ENCODE peak calls at places on chromosomes 4 and X, in five cellular contexts. One of them, this sample, is unnamed.

GRCh38 chrX:136028383-136028984 is 43.2 kb downstream of the SLC9A6 start:
- DNase-seq in AG09309: peak
- DNase-seq in BJ: no peak
- DNase-seq in CD8-positive, alpha-beta T cell: no peak
- DNase-seq in upper lobe of right lung: no peak
- DNase-seq in this sample: no peak

GRCh38 chr4:2958446-2958845 is 4.8 kb downstream of the NOP14 start:
- DNase-seq in BJ: no peak
- DNase-seq in upper lobe of right lung: no peak
- DNase-seq in CD8-positive, alpha-beta T cell: no peak
- DNase-seq in AG09309: no peak
- DNase-seq in this sample: no peak

GRCh38 chr4:16573744-16574143 is 324.7 kb downstream of the LDB2 start:
- DNase-seq in upper lobe of right lung: no peak
- DNase-seq in CD8-positive, alpha-beta T cell: no peak
- DNase-seq in BJ: peak
- DNase-seq in AG09309: peak
- DNase-seq in this sample: peak

GRCh38 chr4:147950840-147951239 is 219.0 kb downstream of the ARHGAP10 start:
- DNase-seq in CD8-positive, alpha-beta T cell: no peak
- DNase-seq in AG09309: no peak
- DNase-seq in upper lobe of right lung: no peak
- DNase-seq in BJ: no peak
- DNase-seq in this sample: no peak

GRCh38 chr4:115711575-115711974 is 598.2 kb upstream of the NDST4 start:
- DNase-seq in CD8-positive, alpha-beta T cell: no peak
- DNase-seq in AG09309: no peak
- DNase-seq in upper lobe of right lung: no peak
- DNase-seq in BJ: no peak
- DNase-seq in this sample: no peak

GRCh38 chrX:130778773-130779172 is 124.2 kb downstream of the ENOX2 start:
- DNase-seq in upper lobe of right lung: no peak
- DNase-seq in BJ: no peak
- DNase-seq in AG09309: no peak
- DNase-seq in CD8-positive, alpha-beta T cell: no peak
- DNase-seq in this sample: no peak

GRCh38 chr4:170497105-170497504 is 407.3 kb upstream of the AADAT start:
- DNase-seq in BJ: no peak
- DNase-seq in AG09309: no peak
- DNase-seq in upper lobe of right lung: no peak
- DNase-seq in CD8-positive, alpha-beta T cell: no peak
- DNase-seq in this sample: peak

GRCh38 chr4:76854858-76855257 is 43.1 kb downstream of the SOWAHB start:
- DNase-seq in upper lobe of right lung: no peak
- DNase-seq in CD8-positive, alpha-beta T cell: no peak
- DNase-seq in BJ: no peak
- DNase-seq in AG09309: no peak
- DNase-seq in this sample: no peak

GRCh38 chr4:186486172-186486571 is 69.2 kb downstream of the MTNR1A start:
- DNase-seq in BJ: no peak
- DNase-seq in upper lobe of right lung: no peak
- DNase-seq in AG09309: no peak
- DNase-seq in CD8-positive, alpha-beta T cell: no peak
- DNase-seq in this sample: no peak

GRCh38 chr4:147453561-147454141 is 27.2 kb upstream of the EDNRA start:
- DNase-seq in AG09309: no peak
- DNase-seq in BJ: no peak
- DNase-seq in upper lobe of right lung: no peak
- DNase-seq in CD8-positive, alpha-beta T cell: no peak
- DNase-seq in this sample: no peak

GRCh38 chrX:68632491-68632890 is 15.0 kb upstream of the STARD8 start:
- DNase-seq in CD8-positive, alpha-beta T cell: no peak
- DNase-seq in BJ: no peak
- DNase-seq in upper lobe of right lung: no peak
- DNase-seq in AG09309: no peak
- DNase-seq in this sample: no peak

GRCh38 chr4:77501851-77502250 is 103.8 kb upstream of the CXCL13 start:
- DNase-seq in BJ: no peak
- DNase-seq in CD8-positive, alpha-beta T cell: no peak
- DNase-seq in AG09309: no peak
- DNase-seq in upper lobe of right lung: no peak
- DNase-seq in this sample: no peak

GRCh38 chr4:57044996-57045395 is 65.2 kb downstream of the IGFBP7 start:
- DNase-seq in BJ: no peak
- DNase-seq in CD8-positive, alpha-beta T cell: no peak
- DNase-seq in upper lobe of right lung: no peak
- DNase-seq in AG09309: no peak
- DNase-seq in this sample: no peak

GRCh38 chr4:96260071-96260682 is 420.3 kb downstream of the PDHA2 start:
- DNase-seq in upper lobe of right lung: no peak
- DNase-seq in CD8-positive, alpha-beta T cell: no peak
- DNase-seq in BJ: no peak
- DNase-seq in AG09309: no peak
- DNase-seq in this sample: no peak

GRCh38 chr4:61068745-61069144 is 131.4 kb upstream of the ADGRL3 start:
- DNase-seq in BJ: no peak
- DNase-seq in AG09309: no peak
- DNase-seq in upper lobe of right lung: no peak
- DNase-seq in CD8-positive, alpha-beta T cell: no peak
- DNase-seq in this sample: no peak

GRCh38 chrX:103793541-103793932 is 16.9 kb downstream of the PLP1 start:
- DNase-seq in CD8-positive, alpha-beta T cell: no peak
- DNase-seq in BJ: no peak
- DNase-seq in upper lobe of right lung: no peak
- DNase-seq in AG09309: no peak
- DNase-seq in this sample: no peak

GRCh38 chrX:105664243-105664642 is 158.1 kb upstream of the NRK start:
- DNase-seq in upper lobe of right lung: no peak
- DNase-seq in AG09309: no peak
- DNase-seq in CD8-positive, alpha-beta T cell: no peak
- DNase-seq in BJ: no peak
- DNase-seq in this sample: no peak

GRCh38 chrX:17361620-17362019 is 13.4 kb upstream of the NHS start:
- DNase-seq in BJ: no peak
- DNase-seq in upper lobe of right lung: no peak
- DNase-seq in AG09309: no peak
- DNase-seq in CD8-positive, alpha-beta T cell: no peak
- DNase-seq in this sample: peak
- TF ChIP-seq CTCF in BJ: peak
- TF ChIP-seq CTCF in upper lobe of right lung: no peak
- TF ChIP-seq CTCF in AG09309: no peak
- TF ChIP-seq CTCF in CD8-positive, alpha-beta T cell: no peak
- TF ChIP-seq CTCF in this sample: no peak

DNA sequence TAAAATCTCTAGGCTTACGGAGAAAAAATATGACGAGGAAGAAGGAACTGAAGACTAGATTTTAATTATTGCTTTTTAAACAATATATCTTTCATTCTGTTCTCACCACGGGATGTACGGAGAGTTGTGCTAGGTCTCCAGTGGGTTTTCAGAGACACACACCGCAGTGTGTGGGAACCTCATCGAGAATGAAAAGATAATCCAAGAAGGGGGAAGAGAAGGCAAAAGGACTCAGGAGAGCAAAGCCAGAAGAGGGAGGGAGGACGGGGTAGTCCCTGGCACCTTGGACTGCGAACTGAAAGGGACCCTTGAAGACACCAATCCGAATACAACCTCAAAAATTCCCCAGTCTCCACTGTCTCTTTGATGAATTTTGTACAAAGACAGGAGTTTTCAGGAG is 907 bp upstream of the LEF1 start:
- DNase-seq in upper lobe of right lung: no peak
- DNase-seq in AG09309: no peak
- DNase-seq in BJ: no peak
- DNase-seq in CD8-positive, alpha-beta T cell: no peak
- DNase-seq in this sample: no peak
- TF ChIP-seq CTCF in upper lobe of right lung: no peak
- TF ChIP-seq CTCF in AG09309: no peak
- TF ChIP-seq CTCF in BJ: no peak
- TF ChIP-seq CTCF in CD8-positive, alpha-beta T cell: no peak
- TF ChIP-seq CTCF in this sample: no peak

DNA sequence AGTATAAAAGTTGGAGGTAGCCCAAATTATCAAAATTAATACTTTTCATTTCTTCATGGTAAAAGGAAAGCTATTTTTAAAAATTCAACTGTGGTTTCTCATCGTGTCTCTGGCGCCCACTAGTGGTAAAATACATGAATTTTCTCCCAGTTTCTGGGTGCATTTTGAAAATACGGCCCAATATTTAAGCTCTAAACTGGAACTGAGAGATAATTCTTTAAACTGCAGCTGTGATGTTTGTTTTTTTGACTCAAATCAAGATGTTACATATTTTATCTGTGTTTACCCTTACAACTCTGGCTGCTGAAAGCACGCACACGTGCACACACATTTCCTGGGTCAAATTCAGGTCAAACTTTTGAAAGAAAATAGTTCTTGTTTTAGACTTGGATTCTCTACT is 123.9 kb upstream of the ACSL4 start:
- DNase-seq in AG09309: no peak
- DNase-seq in BJ: no peak
- DNase-seq in upper lobe of right lung: no peak
- DNase-seq in CD8-positive, alpha-beta T cell: no peak
- DNase-seq in this sample: no peak
- TF ChIP-seq CTCF in AG09309: peak
- TF ChIP-seq CTCF in BJ: peak
- TF ChIP-seq CTCF in upper lobe of right lung: peak
- TF ChIP-seq CTCF in CD8-positive, alpha-beta T cell: peak
- TF ChIP-seq CTCF in this sample: peak

DNA sequence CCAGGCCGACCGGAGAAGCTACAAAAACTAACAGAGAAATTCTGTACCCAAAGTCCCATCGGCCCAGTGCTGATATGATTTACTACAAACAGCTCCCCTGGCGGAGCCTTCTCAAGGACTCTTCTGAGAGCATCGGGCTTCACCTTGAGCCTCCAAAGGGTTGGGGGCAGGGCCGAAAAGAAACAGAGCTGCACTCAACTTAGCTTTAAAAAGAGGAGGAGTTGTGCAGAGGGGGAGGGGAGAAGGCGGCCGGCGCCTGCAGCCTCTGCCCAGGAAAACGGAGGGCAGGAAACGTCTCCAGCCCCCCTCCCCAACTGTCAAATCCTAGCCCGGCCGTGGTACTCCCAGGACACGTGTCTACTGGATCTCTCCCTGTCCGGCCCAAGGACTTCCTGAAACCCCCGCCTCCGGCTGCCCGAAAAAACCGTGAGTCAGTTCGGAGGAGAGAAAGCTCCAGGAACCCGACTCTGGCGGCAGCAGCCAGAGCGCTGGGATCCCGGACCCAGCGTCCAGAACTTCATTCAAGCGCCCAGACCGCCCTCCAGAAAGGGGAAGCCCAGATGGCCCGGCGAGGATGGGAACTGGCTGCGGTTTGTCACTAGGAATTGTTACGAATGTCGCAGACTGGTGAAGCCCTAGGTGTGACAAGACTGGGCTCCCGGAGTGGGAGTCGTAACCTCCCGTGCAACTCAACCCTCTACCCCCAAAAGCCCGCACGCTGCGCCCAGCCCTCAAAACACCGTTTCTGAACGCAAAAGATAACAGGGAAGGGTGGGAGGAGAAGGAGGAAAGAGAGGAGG is 1.0 kb downstream of the ADAMTS3 start:
- DNase-seq in AG09309: peak
- DNase-seq in BJ: peak
- DNase-seq in upper lobe of right lung: peak
- DNase-seq in CD8-positive, alpha-beta T cell: no peak
- DNase-seq in this sample: peak
- TF ChIP-seq CTCF in AG09309: peak
- TF ChIP-seq CTCF in BJ: peak
- TF ChIP-seq CTCF in upper lobe of right lung: peak
- TF ChIP-seq CTCF in CD8-positive, alpha-beta T cell: no peak
- TF ChIP-seq CTCF in this sample: no peak

DNA sequence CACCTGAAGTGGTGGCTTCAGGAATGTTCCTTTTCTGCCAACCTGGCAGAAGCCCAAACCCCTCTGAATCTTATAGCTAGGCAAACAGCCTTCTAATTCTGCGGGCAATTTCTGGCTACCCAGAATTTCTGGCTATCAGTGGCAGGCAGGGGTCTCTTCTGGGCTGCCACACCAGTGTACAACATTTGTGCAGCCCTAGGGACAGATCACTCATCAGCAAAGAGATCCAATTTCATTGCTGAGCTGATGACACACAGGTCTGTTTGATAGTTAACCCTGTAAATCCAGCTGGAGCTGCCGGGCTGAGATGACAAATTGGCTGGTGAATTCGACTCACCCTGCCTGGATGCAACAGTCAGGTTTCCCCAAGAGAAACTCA is 2.4 kb downstream of the MID1 start:
- DNase-seq in BJ: no peak
- DNase-seq in upper lobe of right lung: no peak
- DNase-seq in CD8-positive, alpha-beta T cell: no peak
- DNase-seq in AG09309: no peak
- DNase-seq in this sample: no peak
- TF ChIP-seq CTCF in BJ: no peak
- TF ChIP-seq CTCF in upper lobe of right lung: no peak
- TF ChIP-seq CTCF in CD8-positive, alpha-beta T cell: no peak
- TF ChIP-seq CTCF in AG09309: no peak
- TF ChIP-seq CTCF in this sample: no peak

DNA sequence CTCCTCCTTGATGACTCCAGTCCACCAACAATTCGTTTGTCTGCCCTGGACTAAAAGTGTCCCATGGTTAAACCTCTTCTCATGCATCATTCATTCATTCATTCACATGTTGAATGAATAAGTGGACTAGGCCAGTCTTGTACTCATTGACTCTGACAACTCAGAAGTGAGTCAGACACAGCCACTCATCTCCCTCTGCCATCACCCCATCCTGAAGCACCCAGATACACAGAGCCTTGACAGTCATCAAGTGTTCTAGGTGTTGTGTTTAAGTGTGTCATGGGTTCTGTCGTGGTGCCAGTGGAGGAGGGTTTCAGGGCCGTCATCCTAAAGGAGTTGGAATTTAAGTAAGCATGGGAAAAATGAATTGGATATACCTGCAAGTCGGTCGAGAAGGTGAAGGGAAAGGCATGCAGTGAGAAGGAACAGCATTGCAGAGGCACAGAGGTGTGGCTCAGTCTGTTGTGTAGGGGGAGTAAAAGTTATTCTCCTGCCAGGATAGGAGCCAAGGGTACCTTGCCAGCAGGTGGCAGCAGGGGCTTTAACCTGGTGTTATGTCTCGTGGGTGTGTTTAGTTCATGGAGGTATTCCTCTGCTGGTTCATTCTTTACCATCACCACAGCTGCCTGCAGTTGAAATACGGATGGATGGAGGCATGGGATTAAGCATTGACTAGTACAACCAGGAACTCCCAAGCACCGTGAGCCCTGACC is 18.3 kb downstream of the MAGED2 start:
- DNase-seq in AG09309: no peak
- DNase-seq in CD8-positive, alpha-beta T cell: peak
- DNase-seq in upper lobe of right lung: no peak
- DNase-seq in BJ: no peak
- DNase-seq in this sample: no peak
- TF ChIP-seq CTCF in AG09309: no peak
- TF ChIP-seq CTCF in CD8-positive, alpha-beta T cell: no peak
- TF ChIP-seq CTCF in upper lobe of right lung: no peak
- TF ChIP-seq CTCF in BJ: no peak
- TF ChIP-seq CTCF in this sample: no peak